ENCODE peak calls at places on chromosomes 5 and 9, in four cellular contexts. One of them, this sample, is unnamed. For H3K4me1, the result is how much of the 10 kb centered on the place peaks cover.

GRCh38 chr9:129266536-129266935 is 88.5 kb upstream of the IER5L start:
- DNase-seq in transverse colon: no peak
- DNase-seq in kidney: peak
- DNase-seq in fibroblast of lung: no peak
- DNase-seq in this sample: no peak

GRCh38 chr5:181053760-181054122 is 13.7 kb downstream of the BTNL9 start:
- DNase-seq in transverse colon: no peak
- DNase-seq in kidney: no peak
- DNase-seq in fibroblast of lung: no peak
- DNase-seq in this sample: no peak

GRCh38 chr5:57650360-57651069 is 167.9 kb upstream of the ACTBL2 start:
- DNase-seq in transverse colon: peak
- DNase-seq in kidney: no peak
- DNase-seq in fibroblast of lung: peak
- DNase-seq in this sample: peak

GRCh38 chr9:111525056-111525977 is at the start of gene ZNF483:
- DNase-seq in transverse colon: peak
- DNase-seq in fibroblast of lung: peak
- DNase-seq in kidney: peak
- DNase-seq in this sample: peak

GRCh38 chr9:73969936-73970335 is 527.2 kb upstream of the RORB start:
- DNase-seq in fibroblast of lung: no peak
- DNase-seq in transverse colon: no peak
- DNase-seq in kidney: no peak
- DNase-seq in this sample: no peak

GRCh38 chr5:80865547-80865946 is 94.6 kb upstream of the RASGRF2 start:
- DNase-seq in transverse colon: no peak
- DNase-seq in kidney: no peak
- DNase-seq in fibroblast of lung: peak
- DNase-seq in this sample: no peak

GRCh38 chr5:80245986-80246781 is 9.7 kb downstream of the SERINC5 start:
- DNase-seq in kidney: no peak
- DNase-seq in fibroblast of lung: peak
- DNase-seq in transverse colon: no peak
- DNase-seq in this sample: no peak

GRCh38 chr5:111774525-111774924 is 17.5 kb upstream of the NREP start:
- DNase-seq in transverse colon: peak
- DNase-seq in kidney: peak
- DNase-seq in fibroblast of lung: peak
- DNase-seq in this sample: peak

GRCh38 chr5:171701138-171701537 is 84.5 kb upstream of the SMIM23 start:
- DNase-seq in transverse colon: no peak
- DNase-seq in fibroblast of lung: no peak
- DNase-seq in kidney: no peak
- DNase-seq in this sample: no peak

GRCh38 chr5:98334946-98335345 is 438.5 kb upstream of the RGMB start:
- DNase-seq in fibroblast of lung: no peak
- DNase-seq in transverse colon: no peak
- DNase-seq in kidney: no peak
- DNase-seq in this sample: no peak

GRCh38 chr9:120186276-120186675 is 393.7 kb downstream of the CDK5RAP2 start:
- DNase-seq in kidney: no peak
- DNase-seq in fibroblast of lung: no peak
- DNase-seq in transverse colon: no peak
- DNase-seq in this sample: no peak

GRCh38 chr9:100355561-100355960 is 2.8 kb upstream of the TEX10 start:
- DNase-seq in kidney: no peak
- DNase-seq in transverse colon: no peak
- DNase-seq in fibroblast of lung: no peak
- DNase-seq in this sample: no peak

GRCh38 chr5:142807378-142807911 is 37.3 kb downstream of the ARHGAP26 start:
- DNase-seq in fibroblast of lung: peak
- DNase-seq in kidney: no peak
- DNase-seq in transverse colon: no peak
- DNase-seq in this sample: no peak
- H3K4me1 ChIP-seq in fibroblast of lung: under half
- H3K4me1 ChIP-seq in kidney: under half
- H3K4me1 ChIP-seq in transverse colon: under half
- H3K4me1 ChIP-seq in this sample: under half

DNA sequence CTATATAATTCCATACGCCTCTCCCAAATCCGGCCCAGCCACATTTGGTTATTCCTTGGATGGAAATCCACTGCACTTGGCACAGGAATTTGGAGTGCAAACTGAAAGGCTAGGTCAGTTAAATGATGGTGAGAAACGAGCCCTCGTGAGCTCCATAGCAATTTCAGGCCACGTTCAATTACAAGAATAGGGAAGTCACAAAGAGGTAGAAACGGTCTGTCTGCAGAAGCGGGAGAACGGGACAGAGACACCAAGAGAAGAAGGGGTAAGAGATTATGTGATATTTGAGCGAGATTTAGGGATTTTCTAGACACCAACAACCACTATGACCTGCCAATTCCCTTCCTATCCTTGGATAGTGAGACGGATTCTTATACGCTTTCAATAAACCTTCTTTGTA is 118.6 kb downstream of the ZNF608 start:
- DNase-seq in fibroblast of lung: no peak
- DNase-seq in kidney: no peak
- DNase-seq in transverse colon: no peak
- DNase-seq in this sample: no peak
- TF ChIP-seq CTCF in fibroblast of lung: no peak
- TF ChIP-seq CTCF in kidney: no peak
- TF ChIP-seq CTCF in transverse colon: no peak
- TF ChIP-seq CTCF in this sample: no peak

GRCh38 chr5:2217219-2217618 is 334.5 kb upstream of the IRX4 start:
- DNase-seq in transverse colon: no peak
- DNase-seq in fibroblast of lung: no peak
- DNase-seq in kidney: no peak
- DNase-seq in this sample: no peak
- H3K4me1 ChIP-seq in transverse colon: under half
- H3K4me1 ChIP-seq in fibroblast of lung: under half
- H3K4me1 ChIP-seq in kidney: under half
- H3K4me1 ChIP-seq in this sample: under half

GRCh38 chr5:175873090-175873454 is 1.7 kb downstream of the CPLX2 start:
- DNase-seq in fibroblast of lung: peak
- DNase-seq in kidney: no peak
- DNase-seq in transverse colon: no peak
- DNase-seq in this sample: no peak
- TF ChIP-seq CTCF in fibroblast of lung: peak
- TF ChIP-seq CTCF in kidney: no peak
- TF ChIP-seq CTCF in transverse colon: no peak
- TF ChIP-seq CTCF in this sample: no peak

DNA sequence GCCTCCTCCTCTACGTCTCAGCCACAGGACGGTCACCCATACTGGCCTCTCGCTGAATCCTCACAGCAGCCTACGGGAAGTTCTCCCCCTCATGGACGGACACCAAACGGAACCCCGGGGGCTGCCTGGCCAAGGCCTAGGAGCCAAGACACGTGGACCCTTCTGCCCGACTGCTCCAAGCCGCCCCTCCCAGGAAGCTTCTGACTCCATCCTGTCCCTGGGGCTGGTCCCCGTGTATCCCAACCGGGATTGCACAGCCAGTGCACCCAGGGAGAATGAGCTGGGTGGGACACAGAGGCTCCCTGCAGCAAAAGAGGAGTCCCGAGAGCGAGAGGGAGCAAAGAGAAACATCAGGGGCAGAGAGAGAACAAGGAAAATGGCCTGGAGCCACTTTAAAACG is 3.2 kb downstream of the FAM78A start:
- DNase-seq in fibroblast of lung: no peak
- DNase-seq in transverse colon: peak
- DNase-seq in kidney: peak
- DNase-seq in this sample: no peak
- H3K4me1 ChIP-seq in fibroblast of lung: under half
- H3K4me1 ChIP-seq in transverse colon: under half
- H3K4me1 ChIP-seq in kidney: under half
- H3K4me1 ChIP-seq in this sample: under half

DNA sequence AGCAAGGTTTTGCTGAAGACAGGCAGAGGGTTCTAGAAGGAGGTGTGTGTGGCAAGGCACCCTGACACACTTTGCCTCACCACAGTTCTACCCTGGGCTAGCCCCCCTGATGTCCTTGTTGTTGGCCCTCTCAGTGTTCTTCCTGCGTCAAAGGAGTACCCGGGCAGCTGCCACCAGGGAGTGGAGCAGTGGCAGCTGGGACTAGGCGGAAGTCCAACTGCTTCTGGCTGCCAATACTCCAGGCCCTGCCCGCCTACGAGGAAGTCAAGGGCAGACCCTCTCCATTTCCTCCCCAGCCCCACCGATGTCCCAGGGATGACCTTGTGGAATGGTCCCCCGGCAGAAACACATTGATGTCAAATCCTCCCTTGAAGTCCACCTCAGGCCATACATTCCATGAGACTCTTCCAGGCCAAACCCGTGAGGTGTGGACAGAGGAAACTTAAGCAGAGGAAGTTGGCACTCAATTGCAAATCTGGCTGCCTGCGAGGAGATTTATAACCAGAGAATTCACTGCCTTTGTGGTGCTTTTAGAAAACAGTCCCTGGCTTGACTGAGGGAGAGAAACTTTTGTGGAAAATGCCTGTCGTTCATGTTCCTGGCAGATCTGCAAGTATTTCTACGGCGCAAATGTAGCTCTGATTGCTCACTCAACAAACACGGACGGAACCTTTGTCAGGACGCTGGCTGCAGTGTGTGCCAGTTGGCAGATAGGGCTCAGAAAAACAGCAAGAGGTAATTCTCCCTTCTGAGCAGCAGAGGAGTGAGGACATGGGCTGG is 339.7 kb downstream of the RAB3C start:
- DNase-seq in fibroblast of lung: peak
- DNase-seq in kidney: peak
- DNase-seq in transverse colon: peak
- DNase-seq in this sample: no peak
- TF ChIP-seq CTCF in fibroblast of lung: no peak
- TF ChIP-seq CTCF in kidney: no peak
- TF ChIP-seq CTCF in transverse colon: no peak
- TF ChIP-seq CTCF in this sample: no peak

GRCh38 chr9:91835632-91836031 is 114.4 kb downstream of the ROR2 start:
- DNase-seq in transverse colon: no peak
- DNase-seq in kidney: no peak
- DNase-seq in fibroblast of lung: no peak
- DNase-seq in this sample: no peak
- H3K4me1 ChIP-seq in transverse colon: under half
- H3K4me1 ChIP-seq in kidney: under half
- H3K4me1 ChIP-seq in fibroblast of lung: under half
- H3K4me1 ChIP-seq in this sample: under half

DNA sequence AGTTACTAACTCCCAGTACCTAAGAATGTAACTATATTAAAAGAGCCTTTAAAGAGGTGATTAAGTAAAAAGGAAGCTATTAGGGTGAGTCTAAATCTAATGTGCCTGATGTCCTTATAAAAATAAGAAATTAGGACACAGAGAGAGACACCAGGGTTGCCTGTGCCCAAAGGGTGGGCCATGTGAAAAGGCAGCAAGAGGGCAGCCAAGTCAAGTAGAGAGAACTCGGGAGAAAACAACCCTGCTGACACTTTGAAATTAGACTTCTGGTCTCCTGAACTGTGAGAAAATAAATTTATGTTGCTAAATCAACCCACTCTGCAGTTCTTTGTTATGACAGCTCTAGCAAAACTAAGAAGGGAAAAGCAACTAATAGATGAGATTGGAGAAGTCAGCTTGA is 1647.6 kb upstream of the C9orf72 start:
- DNase-seq in kidney: no peak
- DNase-seq in fibroblast of lung: no peak
- DNase-seq in transverse colon: no peak
- DNase-seq in this sample: no peak
- TF ChIP-seq CTCF in kidney: no peak
- TF ChIP-seq CTCF in fibroblast of lung: no peak
- TF ChIP-seq CTCF in transverse colon: no peak
- TF ChIP-seq CTCF in this sample: no peak

GRCh38 chr5:149412783-149413476 is 33.8 kb upstream of the IL17B start:
- DNase-seq in transverse colon: no peak
- DNase-seq in fibroblast of lung: no peak
- DNase-seq in kidney: no peak
- DNase-seq in this sample: no peak

GRCh38 chr5:149409268-149409948 is 30.3 kb upstream of the IL17B start:
- DNase-seq in fibroblast of lung: no peak
- DNase-seq in kidney: no peak
- DNase-seq in transverse colon: no peak
- DNase-seq in this sample: no peak

GRCh38 chr5:149410071-149410470 is 31.0 kb upstream of the IL17B start:
- DNase-seq in fibroblast of lung: no peak
- DNase-seq in kidney: no peak
- DNase-seq in transverse colon: no peak
- DNase-seq in this sample: no peak

GRCh38 chr5:149411738-149412519 is 32.8 kb upstream of the IL17B start:
- DNase-seq in transverse colon: no peak
- DNase-seq in kidney: no peak
- DNase-seq in fibroblast of lung: no peak
- DNase-seq in this sample: no peak

GRCh38 chr5:149410721-149411432 is 31.8 kb upstream of the IL17B start:
- DNase-seq in transverse colon: no peak
- DNase-seq in kidney: no peak
- DNase-seq in fibroblast of lung: peak
- DNase-seq in this sample: no peak
- H3K4me1 ChIP-seq in transverse colon: under half
- H3K4me1 ChIP-seq in kidney: under half
- H3K4me1 ChIP-seq in fibroblast of lung: under half
- H3K4me1 ChIP-seq in this sample: under half